ENCODE peak calls at places on chromosomes 1 and 21, in four cellular contexts. J is GM12878, L is K562, U is HL-60. E is an unnamed sample.

GRCh38 chr1:38166461-38166860 is 119.9 kb upstream of the POU3F1 start:
- DNase-seq in L (no peak), U (no peak), J (no peak), E (no peak)

GRCh38 chr21:37767984-37768383 is 148.3 kb downstream of the KCNJ6 start:
- DNase-seq in L (no peak), U (no peak), J (no peak), E (no peak)

GRCh38 chr1:17122449-17123194 is 3.4 kb upstream of the PADI2 start:
- DNase-seq in U (no peak), L (no peak), J (no peak), E (no peak)

GRCh38 chr1:65260851-65261473 is 48.4 kb upstream of the DNAJC6 start:
- DNase-seq in J (no peak), L (peak), U (no peak), E (no peak)

GRCh38 chr1:46485564-46486431 is 3.8 kb upstream of the DMBX1 start:
- DNase-seq in U (no peak), J (no peak), L (no peak), E (no peak)

GRCh38 chr1:156705321-156705917 is at the start of gene CRABP2:
- DNase-seq in J (no peak), U (no peak), L (peak), E (peak)

GRCh38 chr1:101002551-101002950 is 23.0 kb downstream of the DPH5 start:
- DNase-seq in J (no peak), U (peak), L (no peak), E (no peak)

GRCh38 chr1:35350872-35351271 is 82.4 kb downstream of the ZMYM4 start:
- DNase-seq in L (no peak), J (no peak), U (no peak), E (no peak)

GRCh38 chr1:52348704-52349301 is 17.2 kb downstream of the CC2D1B start:
- DNase-seq in U (no peak), J (no peak), L (no peak), E (no peak)

GRCh38 chr1:173122344-173122880 is 71.7 kb upstream of the TNFSF18 start:
- DNase-seq in U (no peak), J (no peak), L (no peak), E (no peak)

GRCh38 chr1:209576798-209577197 is 6.7 kb upstream of the CAMK1G start:
- DNase-seq in U (peak), J (peak), L (peak), E (peak)

GRCh38 chr1:172254521-172255222 is 165.8 kb upstream of the C1orf105 start:
- DNase-seq in U (no peak), L (no peak), J (no peak), E (no peak)

DNA sequence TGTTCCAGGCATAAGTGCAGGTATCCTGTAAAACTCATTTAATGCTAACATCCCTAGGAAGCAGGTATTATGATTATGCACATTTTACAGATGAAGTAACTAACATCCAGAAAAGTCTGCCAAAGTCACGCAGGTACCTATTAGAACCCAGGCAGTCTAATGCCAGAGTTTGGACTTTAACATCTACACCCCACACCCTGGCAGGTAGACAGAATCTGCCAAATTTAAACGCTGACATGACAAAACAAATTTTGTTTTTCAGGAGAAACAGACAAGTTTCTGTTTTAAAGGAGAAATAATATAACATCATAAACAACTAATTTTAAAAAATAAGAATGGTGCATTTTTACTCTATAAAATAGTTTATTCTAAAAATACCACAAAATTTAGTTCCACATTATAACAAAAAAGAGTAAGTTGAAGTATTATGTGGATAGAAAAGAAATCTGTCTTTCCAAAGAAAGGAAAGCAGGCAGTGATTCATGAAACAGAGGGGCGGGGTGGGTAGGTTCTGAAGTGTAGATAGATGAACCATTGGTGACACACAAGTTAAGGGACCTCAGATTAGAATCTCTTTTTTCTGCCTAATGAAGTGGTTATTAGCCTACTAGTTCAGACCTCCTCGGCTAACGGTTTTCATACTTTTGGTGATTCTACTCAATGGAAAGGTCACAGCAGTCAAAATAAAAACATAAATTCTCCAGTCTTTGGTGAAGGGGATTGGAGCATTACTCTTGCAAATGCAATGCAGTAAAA is 1.7 kb downstream of the ASPM start:
- DNase-seq in J (no peak), L (peak), U (no peak), E (no peak)
- TF ChIP-seq SPI1 in J (no peak), L (no peak), U (no peak), E (no peak)

GRCh38 chr1:66294692-66295384 is 239.1 kb upstream of the SGIP1 start:
- DNase-seq in U (no peak), L (no peak), J (no peak), E (no peak)
- TF ChIP-seq SPI1 in U (no peak), L (no peak), J (no peak), E (no peak)

GRCh38 chr1:162904023-162904422 is 43.0 kb upstream of the CCDC190 start:
- DNase-seq in U (no peak), L (no peak), J (no peak), E (no peak)

GRCh38 chr1:162903246-162903645 is 42.3 kb upstream of the CCDC190 start:
- DNase-seq in L (no peak), J (no peak), U (no peak), E (no peak)

GRCh38 chr1:162899422-162900168 is 38.6 kb upstream of the CCDC190 start:
- DNase-seq in L (no peak), J (no peak), U (no peak), E (no peak)

GRCh38 chr1:162904579-162904978 is 43.6 kb upstream of the CCDC190 start:
- DNase-seq in U (no peak), L (no peak), J (no peak), E (no peak)

DNA sequence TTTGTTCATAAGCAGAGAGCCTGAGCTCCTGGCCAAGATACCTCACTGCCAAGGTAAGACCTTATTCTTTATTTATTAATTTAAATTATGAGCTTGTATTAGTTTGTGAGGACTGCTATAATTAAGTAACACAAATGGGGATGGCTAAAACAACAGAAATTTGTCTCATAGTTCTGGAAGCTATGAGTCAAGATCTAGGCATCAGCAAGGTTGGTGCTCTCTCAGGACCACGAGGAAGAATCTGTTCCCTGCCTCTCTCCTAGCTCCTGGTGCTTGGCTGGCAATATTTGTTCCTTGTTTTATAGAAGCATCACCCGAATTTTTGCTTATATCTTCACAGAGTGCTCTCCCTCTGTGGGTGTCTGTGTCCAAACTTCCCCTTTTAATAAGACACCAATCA is 41.4 kb upstream of the CCDC190 start:
- DNase-seq in L (no peak), J (no peak), U (no peak), E (no peak)
- TF ChIP-seq SPI1 in L (no peak), J (no peak), U (no peak), E (no peak)

GRCh38 chr1:151537112-151537511 is 3.0 kb upstream of the TUFT1 start:
- DNase-seq in U (no peak), J (no peak), L (no peak), E (no peak)

GRCh38 chr1:151536499-151536898 is 3.6 kb upstream of the TUFT1 start:
- DNase-seq in L (no peak), J (no peak), U (no peak), E (no peak)

GRCh38 chr1:151535326-151536271 is 4.5 kb upstream of the TUFT1 start:
- DNase-seq in J (no peak), U (no peak), L (no peak), E (no peak)

GRCh38 chr1:151533870-151534269 is 6.2 kb upstream of the TUFT1 start:
- DNase-seq in L (no peak), U (no peak), J (no peak), E (no peak)

DNA sequence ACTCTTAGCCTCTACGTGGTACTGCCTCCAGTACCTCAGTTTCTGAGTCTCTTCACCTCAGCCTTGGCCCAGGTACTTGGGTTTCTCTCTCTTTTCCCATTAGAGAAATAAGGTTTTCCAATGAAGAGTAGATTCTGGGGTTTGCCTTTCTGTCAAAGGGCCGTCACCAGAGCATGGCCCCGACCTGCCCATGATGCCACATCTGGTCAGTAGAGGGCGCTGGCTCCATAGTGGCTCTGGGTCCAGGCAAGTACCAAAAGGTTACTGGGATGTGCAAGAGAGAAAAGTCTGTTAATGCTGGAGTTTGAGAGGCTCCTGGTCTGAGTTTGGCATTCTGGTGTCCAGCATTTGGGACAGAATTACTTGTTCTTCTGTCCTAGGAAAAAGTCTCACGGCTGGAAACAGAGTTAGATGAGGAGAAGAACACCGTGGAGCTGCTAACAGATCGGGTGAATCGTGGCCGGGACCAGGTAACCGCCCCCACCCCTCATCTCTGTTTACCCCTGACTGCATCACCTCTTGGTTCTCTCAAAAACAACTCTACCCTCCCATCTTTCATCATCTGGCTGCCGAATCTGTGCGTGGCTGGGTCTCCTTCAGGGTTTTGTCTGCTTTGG is 5.3 kb upstream of the TUFT1 start:
- DNase-seq in J (no peak), U (no peak), L (peak), E (peak)
- TF ChIP-seq SPI1 in J (no peak), U (no peak), L (no peak), E (no peak)

GRCh38 chr21:17371470-17371869 is 141.4 kb upstream of the CXADR start:
- DNase-seq in L (no peak), J (no peak), U (no peak), E (no peak)

GRCh38 chr21:17372200-17372599 is 140.6 kb upstream of the CXADR start:
- DNase-seq in L (no peak), U (no peak), J (no peak), E (no peak)

GRCh38 chr21:17368748-17369363 is 144.0 kb upstream of the CXADR start:
- DNase-seq in J (no peak), L (no peak), U (no peak), E (no peak)

GRCh38 chr21:17370263-17370662 is 142.6 kb upstream of the CXADR start:
- DNase-seq in L (no peak), U (no peak), J (no peak), E (no peak)

DNA sequence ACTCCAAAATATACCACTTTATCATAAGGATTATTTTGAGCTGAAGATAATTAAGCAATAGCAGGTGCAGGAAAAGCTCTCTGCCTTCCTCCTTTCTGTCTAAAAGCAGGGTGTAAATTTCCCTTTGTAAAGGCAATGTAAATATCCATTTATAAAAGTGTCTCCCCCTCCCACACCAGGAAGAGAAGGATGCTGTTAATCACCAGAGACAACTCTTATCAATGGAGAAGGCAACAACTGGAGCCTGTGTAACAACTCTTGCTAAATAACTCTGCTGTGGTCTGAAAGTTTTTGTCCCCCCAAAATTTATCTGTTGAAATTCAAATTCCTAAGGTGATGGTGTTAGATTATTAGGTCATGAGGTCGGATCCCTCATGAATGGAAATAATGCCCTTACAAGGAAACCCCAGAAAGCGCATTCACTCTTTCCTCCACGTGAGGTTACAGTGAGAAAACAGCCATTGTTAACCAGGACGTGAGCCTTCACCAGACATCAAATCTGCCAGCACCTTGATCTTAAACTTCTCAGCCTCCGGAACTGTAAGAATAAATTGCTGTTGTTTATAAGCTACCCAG is 142.0 kb upstream of the CXADR start:
- DNase-seq in L (no peak), J (no peak), U (no peak), E (no peak)
- TF ChIP-seq SPI1 in L (no peak), J (no peak), U (no peak), E (no peak)

DNA sequence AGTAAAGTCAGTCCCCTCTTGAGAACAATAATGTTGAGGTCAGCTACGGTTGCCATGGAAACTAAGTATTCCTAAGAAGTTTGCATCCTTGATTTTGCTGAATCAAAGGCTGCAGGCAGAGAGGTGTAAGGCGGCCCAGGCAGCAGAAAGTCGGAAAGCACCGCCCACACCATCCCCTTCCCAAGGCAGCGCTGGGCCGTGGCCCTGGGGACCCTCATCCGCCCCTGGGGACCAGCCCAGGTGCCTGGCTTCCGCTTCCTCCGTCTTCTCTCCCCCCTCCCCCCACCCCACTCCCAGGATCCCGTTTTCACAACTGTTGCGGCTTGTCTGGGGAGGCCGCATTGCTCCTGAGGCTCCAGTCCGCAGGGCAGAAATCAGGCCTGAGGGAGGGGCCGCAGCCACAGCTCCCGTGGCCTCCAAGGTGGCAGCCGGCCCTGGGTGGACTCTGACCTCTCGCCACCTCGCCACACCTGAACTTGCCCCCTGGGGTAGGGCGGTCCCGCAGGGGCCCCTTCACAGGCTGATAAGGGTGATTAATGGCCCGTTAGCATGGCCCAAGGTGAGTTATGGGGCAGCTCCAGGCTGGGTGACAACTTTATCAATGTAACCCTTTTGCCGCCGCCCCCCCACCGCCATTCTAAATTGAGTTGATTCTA is 181.0 kb downstream of the PRDM16 start:
- DNase-seq in L (no peak), J (no peak), U (no peak), E (no peak)
- TF ChIP-seq SPI1 in L (no peak), J (no peak), U (no peak), E (no peak)